ENCODE peak calls at places on chromosomes 3 and 15, in nine cellular contexts. One of them, this sample, is unnamed.

GRCh38 chr15:66803182-66803729 is 101.2 kb downstream of the SMAD6 start:
- DNase-seq in HCT116: peak; percentile 86
- DNase-seq in heart right ventricle: peak; percentile 84
- DNase-seq in spleen: peak; percentile 80
- DNase-seq in CD8-positive, alpha-beta T cell: no peak
- DNase-seq in fibroblast of lung: peak; percentile 98
- DNase-seq in endothelial cell of umbilical vein: peak; percentile 98
- DNase-seq in right lobe of liver: no peak
- DNase-seq in body of pancreas: peak; percentile 96
- DNase-seq in this sample: peak; percentile 81

GRCh38 chr3:122793568-122794416 is at the start of gene HSPBAP1:
- DNase-seq in fibroblast of lung: peak; percentile 92
- DNase-seq in endothelial cell of umbilical vein: peak; percentile 96
- DNase-seq in spleen: peak; percentile 98
- DNase-seq in CD8-positive, alpha-beta T cell: peak; percentile 90
- DNase-seq in right lobe of liver: peak; percentile 95
- DNase-seq in heart right ventricle: peak; percentile 91
- DNase-seq in HCT116: peak; percentile 87
- DNase-seq in body of pancreas: peak; percentile 89
- DNase-seq in this sample: peak; percentile 95

GRCh38 chr3:122691195-122691594 is 10.6 kb downstream of the PARP14 start:
- DNase-seq in right lobe of liver: no peak
- DNase-seq in CD8-positive, alpha-beta T cell: no peak
- DNase-seq in fibroblast of lung: peak; percentile 69
- DNase-seq in HCT116: no peak
- DNase-seq in spleen: no peak
- DNase-seq in body of pancreas: peak; percentile 75
- DNase-seq in heart right ventricle: no peak
- DNase-seq in endothelial cell of umbilical vein: peak; percentile 10
- DNase-seq in this sample: no peak

GRCh38 chr3:143578810-143579425 is 269.4 kb downstream of the SLC9A9 start:
- DNase-seq in endothelial cell of umbilical vein: no peak
- DNase-seq in fibroblast of lung: no peak
- DNase-seq in CD8-positive, alpha-beta T cell: no peak
- DNase-seq in heart right ventricle: no peak
- DNase-seq in HCT116: no peak
- DNase-seq in body of pancreas: no peak
- DNase-seq in right lobe of liver: no peak
- DNase-seq in spleen: no peak
- DNase-seq in this sample: no peak

GRCh38 chr3:2976212-2976611 is 134.0 kb downstream of the IL5RA start:
- DNase-seq in right lobe of liver: peak; percentile 50
- DNase-seq in spleen: no peak
- DNase-seq in fibroblast of lung: no peak
- DNase-seq in heart right ventricle: no peak
- DNase-seq in HCT116: no peak
- DNase-seq in endothelial cell of umbilical vein: no peak
- DNase-seq in body of pancreas: no peak
- DNase-seq in CD8-positive, alpha-beta T cell: no peak
- DNase-seq in this sample: no peak

GRCh38 chr15:29887719-29888118 is 65.5 kb upstream of the TJP1 start:
- DNase-seq in heart right ventricle: no peak
- DNase-seq in endothelial cell of umbilical vein: no peak
- DNase-seq in right lobe of liver: no peak
- DNase-seq in HCT116: no peak
- DNase-seq in spleen: no peak
- DNase-seq in fibroblast of lung: peak; percentile 90
- DNase-seq in CD8-positive, alpha-beta T cell: no peak
- DNase-seq in body of pancreas: no peak
- DNase-seq in this sample: no peak

GRCh38 chr3:158185711-158186110 is 75.8 kb downstream of the RSRC1 start:
- DNase-seq in CD8-positive, alpha-beta T cell: no peak
- DNase-seq in body of pancreas: no peak
- DNase-seq in heart right ventricle: no peak
- DNase-seq in right lobe of liver: no peak
- DNase-seq in fibroblast of lung: no peak
- DNase-seq in HCT116: no peak
- DNase-seq in endothelial cell of umbilical vein: no peak
- DNase-seq in spleen: no peak
- DNase-seq in this sample: no peak

GRCh38 chr15:73867956-73868355 is 5.4 kb upstream of the TBC1D21 start:
- DNase-seq in endothelial cell of umbilical vein: no peak
- DNase-seq in fibroblast of lung: no peak
- DNase-seq in body of pancreas: no peak
- DNase-seq in CD8-positive, alpha-beta T cell: no peak
- DNase-seq in spleen: no peak
- DNase-seq in HCT116: no peak
- DNase-seq in heart right ventricle: no peak
- DNase-seq in right lobe of liver: peak; percentile 52
- DNase-seq in this sample: no peak

GRCh38 chr15:92143765-92144164 is 249.9 kb upstream of the ST8SIA2 start:
- DNase-seq in heart right ventricle: no peak
- DNase-seq in body of pancreas: no peak
- DNase-seq in right lobe of liver: no peak
- DNase-seq in fibroblast of lung: no peak
- DNase-seq in spleen: no peak
- DNase-seq in CD8-positive, alpha-beta T cell: no peak
- DNase-seq in endothelial cell of umbilical vein: no peak
- DNase-seq in HCT116: no peak
- DNase-seq in this sample: no peak

GRCh38 chr3:156093966-156094365 is 26.4 kb upstream of the KCNAB1 start:
- DNase-seq in spleen: no peak
- DNase-seq in endothelial cell of umbilical vein: no peak
- DNase-seq in HCT116: no peak
- DNase-seq in body of pancreas: no peak
- DNase-seq in heart right ventricle: no peak
- DNase-seq in CD8-positive, alpha-beta T cell: no peak
- DNase-seq in fibroblast of lung: no peak
- DNase-seq in right lobe of liver: no peak
- DNase-seq in this sample: no peak

GRCh38 chr3:183984337-183984736 is 33.3 kb downstream of the ABCC5 start:
- DNase-seq in HCT116: no peak
- DNase-seq in endothelial cell of umbilical vein: no peak
- DNase-seq in body of pancreas: no peak
- DNase-seq in heart right ventricle: no peak
- DNase-seq in spleen: no peak
- DNase-seq in CD8-positive, alpha-beta T cell: no peak
- DNase-seq in fibroblast of lung: no peak
- DNase-seq in right lobe of liver: no peak
- DNase-seq in this sample: no peak

GRCh38 chr3:175601521-175601920 is 742.4 kb downstream of the NAALADL2 start:
- DNase-seq in spleen: no peak
- DNase-seq in CD8-positive, alpha-beta T cell: no peak
- DNase-seq in heart right ventricle: no peak
- DNase-seq in fibroblast of lung: no peak
- DNase-seq in body of pancreas: no peak
- DNase-seq in right lobe of liver: no peak
- DNase-seq in HCT116: no peak
- DNase-seq in endothelial cell of umbilical vein: no peak
- DNase-seq in this sample: no peak

GRCh38 chr3:170081079-170081741 is 43.4 kb downstream of the GPR160 start:
- DNase-seq in right lobe of liver: no peak
- DNase-seq in HCT116: no peak
- DNase-seq in heart right ventricle: no peak
- DNase-seq in body of pancreas: no peak
- DNase-seq in CD8-positive, alpha-beta T cell: no peak
- DNase-seq in endothelial cell of umbilical vein: no peak
- DNase-seq in fibroblast of lung: peak; percentile 59
- DNase-seq in spleen: no peak
- DNase-seq in this sample: no peak

GRCh38 chr3:113034011-113034410 is 43.2 kb downstream of the GTPBP8 start:
- DNase-seq in right lobe of liver: no peak
- DNase-seq in spleen: no peak
- DNase-seq in heart right ventricle: no peak
- DNase-seq in fibroblast of lung: peak; percentile 38
- DNase-seq in CD8-positive, alpha-beta T cell: no peak
- DNase-seq in body of pancreas: no peak
- DNase-seq in endothelial cell of umbilical vein: no peak
- DNase-seq in HCT116: no peak
- DNase-seq in this sample: no peak

GRCh38 chr15:74795961-74796625 is 14.2 kb downstream of the CSK start:
- DNase-seq in CD8-positive, alpha-beta T cell: peak; percentile 49
- DNase-seq in heart right ventricle: no peak
- DNase-seq in spleen: no peak
- DNase-seq in right lobe of liver: no peak
- DNase-seq in body of pancreas: no peak
- DNase-seq in fibroblast of lung: no peak
- DNase-seq in endothelial cell of umbilical vein: no peak
- DNase-seq in HCT116: no peak
- DNase-seq in this sample: no peak

GRCh38 chr3:66394261-66395249 is 106.3 kb downstream of the LRIG1 start:
- DNase-seq in fibroblast of lung: no peak
- DNase-seq in HCT116: no peak
- DNase-seq in heart right ventricle: no peak
- DNase-seq in endothelial cell of umbilical vein: peak; percentile 71
- DNase-seq in right lobe of liver: no peak
- DNase-seq in CD8-positive, alpha-beta T cell: no peak
- DNase-seq in body of pancreas: peak; percentile 9
- DNase-seq in spleen: peak; percentile 78
- DNase-seq in this sample: no peak

GRCh38 chr3:16385151-16385550 is 120.1 kb downstream of the OXNAD1 start:
- DNase-seq in HCT116: no peak
- DNase-seq in CD8-positive, alpha-beta T cell: no peak
- DNase-seq in right lobe of liver: no peak
- DNase-seq in fibroblast of lung: peak; percentile 79
- DNase-seq in body of pancreas: no peak
- DNase-seq in spleen: no peak
- DNase-seq in heart right ventricle: no peak
- DNase-seq in endothelial cell of umbilical vein: no peak
- DNase-seq in this sample: no peak

GRCh38 chr15:66369773-66370651 is 13.5 kb upstream of the TIPIN start:
- DNase-seq in spleen: no peak
- DNase-seq in fibroblast of lung: peak; percentile 12
- DNase-seq in body of pancreas: no peak
- DNase-seq in right lobe of liver: no peak
- DNase-seq in CD8-positive, alpha-beta T cell: peak; percentile 38
- DNase-seq in heart right ventricle: no peak
- DNase-seq in HCT116: no peak
- DNase-seq in endothelial cell of umbilical vein: peak; percentile 92
- DNase-seq in this sample: no peak

GRCh38 chr3:41265823-41266273 is 66.5 kb downstream of the CTNNB1 start:
- DNase-seq in endothelial cell of umbilical vein: peak; percentile 36
- DNase-seq in CD8-positive, alpha-beta T cell: no peak
- DNase-seq in body of pancreas: no peak
- DNase-seq in fibroblast of lung: peak; percentile 74
- DNase-seq in right lobe of liver: no peak
- DNase-seq in spleen: no peak
- DNase-seq in HCT116: no peak
- DNase-seq in heart right ventricle: no peak
- DNase-seq in this sample: no peak

GRCh38 chr3:53171827-53172505 is 11.0 kb downstream of the PRKCD start:
- DNase-seq in heart right ventricle: no peak
- DNase-seq in HCT116: no peak
- DNase-seq in CD8-positive, alpha-beta T cell: no peak
- DNase-seq in right lobe of liver: no peak
- DNase-seq in body of pancreas: no peak
- DNase-seq in fibroblast of lung: no peak
- DNase-seq in endothelial cell of umbilical vein: no peak
- DNase-seq in spleen: no peak
- DNase-seq in this sample: no peak
- H3K4me3 ChIP-seq in heart right ventricle: no peak overlapping the region
- H3K4me3 ChIP-seq in HCT116: no peak overlapping the region
- H3K4me3 ChIP-seq in CD8-positive, alpha-beta T cell: no peak overlapping the region
- H3K4me3 ChIP-seq in right lobe of liver: no peak overlapping the region
- H3K4me3 ChIP-seq in body of pancreas: no peak overlapping the region
- H3K4me3 ChIP-seq in fibroblast of lung: no peak overlapping the region
- H3K4me3 ChIP-seq in endothelial cell of umbilical vein: no peak overlapping the region
- H3K4me3 ChIP-seq in spleen: no peak overlapping the region
- H3K4me3 ChIP-seq in this sample: no peak overlapping the region

GRCh38 chr3:13902648-13903238 is 22.9 kb upstream of the WNT7A start:
- DNase-seq in endothelial cell of umbilical vein: no peak
- DNase-seq in fibroblast of lung: no peak
- DNase-seq in HCT116: no peak
- DNase-seq in heart right ventricle: no peak
- DNase-seq in CD8-positive, alpha-beta T cell: no peak
- DNase-seq in spleen: no peak
- DNase-seq in right lobe of liver: no peak
- DNase-seq in body of pancreas: no peak
- DNase-seq in this sample: no peak
- H3K9me3 ChIP-seq in endothelial cell of umbilical vein: no peaks in the 10 kb centered on the region
- H3K9me3 ChIP-seq in fibroblast of lung: no peaks in the 10 kb centered on the region
- H3K9me3 ChIP-seq in HCT116: peaks cover 15% of the 10 kb centered on the region
- H3K9me3 ChIP-seq in heart right ventricle: peaks cover 66% of the 10 kb centered on the region
- H3K9me3 ChIP-seq in CD8-positive, alpha-beta T cell: peaks cover 28% of the 10 kb centered on the region
- H3K9me3 ChIP-seq in spleen: peaks cover 85% of the 10 kb centered on the region
- H3K9me3 ChIP-seq in right lobe of liver: peaks cover 11% of the 10 kb centered on the region
- H3K9me3 ChIP-seq in body of pancreas: no peaks in the 10 kb centered on the region
- H3K9me3 ChIP-seq in this sample: peaks cover 84% of the 10 kb centered on the region

GRCh38 chr3:71247221-71247947 is 336.1 kb downstream of the FOXP1 start:
- DNase-seq in CD8-positive, alpha-beta T cell: no peak
- DNase-seq in HCT116: no peak
- DNase-seq in endothelial cell of umbilical vein: no peak
- DNase-seq in body of pancreas: peak; percentile 53
- DNase-seq in right lobe of liver: peak; percentile 55
- DNase-seq in heart right ventricle: no peak
- DNase-seq in fibroblast of lung: peak; percentile 23
- DNase-seq in spleen: no peak
- DNase-seq in this sample: peak; percentile 24
- TF ChIP-seq CTCF in CD8-positive, alpha-beta T cell: no peak
- TF ChIP-seq CTCF in HCT116: no peak
- TF ChIP-seq CTCF in endothelial cell of umbilical vein: no peak
- TF ChIP-seq CTCF in body of pancreas: no peak
- TF ChIP-seq CTCF in right lobe of liver: no peak
- TF ChIP-seq CTCF in heart right ventricle: no peak
- TF ChIP-seq CTCF in fibroblast of lung: no peak
- TF ChIP-seq CTCF in spleen: no peak
- TF ChIP-seq CTCF in this sample: peak; percentile 9

GRCh38 chr15:31359722-31360111 is 33.1 kb downstream of the KLF13 start:
- DNase-seq in right lobe of liver: no peak
- DNase-seq in CD8-positive, alpha-beta T cell: no peak
- DNase-seq in body of pancreas: no peak
- DNase-seq in heart right ventricle: no peak
- DNase-seq in spleen: no peak
- DNase-seq in endothelial cell of umbilical vein: no peak
- DNase-seq in HCT116: no peak
- DNase-seq in fibroblast of lung: no peak
- DNase-seq in this sample: no peak

GRCh38 chr15:31362121-31362520 is 35.5 kb downstream of the KLF13 start:
- DNase-seq in fibroblast of lung: no peak
- DNase-seq in spleen: no peak
- DNase-seq in endothelial cell of umbilical vein: no peak
- DNase-seq in right lobe of liver: no peak
- DNase-seq in body of pancreas: no peak
- DNase-seq in heart right ventricle: no peak
- DNase-seq in CD8-positive, alpha-beta T cell: no peak
- DNase-seq in HCT116: no peak
- DNase-seq in this sample: peak; percentile 25

GRCh38 chr15:31361764-31362120 is 35.1 kb downstream of the KLF13 start:
- DNase-seq in HCT116: no peak
- DNase-seq in CD8-positive, alpha-beta T cell: no peak
- DNase-seq in heart right ventricle: no peak
- DNase-seq in spleen: no peak
- DNase-seq in right lobe of liver: no peak
- DNase-seq in endothelial cell of umbilical vein: no peak
- DNase-seq in fibroblast of lung: peak; percentile 8
- DNase-seq in body of pancreas: no peak
- DNase-seq in this sample: no peak

GRCh38 chr15:31360158-31360561 is 33.5 kb downstream of the KLF13 start:
- DNase-seq in spleen: no peak
- DNase-seq in HCT116: no peak
- DNase-seq in heart right ventricle: no peak
- DNase-seq in endothelial cell of umbilical vein: no peak
- DNase-seq in fibroblast of lung: no peak
- DNase-seq in body of pancreas: no peak
- DNase-seq in right lobe of liver: no peak
- DNase-seq in CD8-positive, alpha-beta T cell: no peak
- DNase-seq in this sample: no peak

GRCh38 chr15:31360843-31361763 is 34.5 kb downstream of the KLF13 start:
- DNase-seq in CD8-positive, alpha-beta T cell: peak; percentile 96
- DNase-seq in heart right ventricle: no peak
- DNase-seq in spleen: peak; percentile 97
- DNase-seq in right lobe of liver: peak; percentile 67
- DNase-seq in body of pancreas: peak; percentile 87
- DNase-seq in HCT116: no peak
- DNase-seq in fibroblast of lung: no peak
- DNase-seq in endothelial cell of umbilical vein: no peak
- DNase-seq in this sample: peak; percentile 52
- H3K4me3 ChIP-seq in CD8-positive, alpha-beta T cell: peak overlapping the region; percentile 54
- H3K4me3 ChIP-seq in heart right ventricle: no peak overlapping the region
- H3K4me3 ChIP-seq in spleen: no peak overlapping the region
- H3K4me3 ChIP-seq in right lobe of liver: no peak overlapping the region
- H3K4me3 ChIP-seq in body of pancreas: no peak overlapping the region
- H3K4me3 ChIP-seq in HCT116: no peak overlapping the region
- H3K4me3 ChIP-seq in fibroblast of lung: no peak overlapping the region
- H3K4me3 ChIP-seq in endothelial cell of umbilical vein: no peak overlapping the region
- H3K4me3 ChIP-seq in this sample: peak overlapping the region; percentile 16